ENCODE peak calls at places on chromosomes 5 and 9, in nine cellular contexts. W is GM23338; Y is GM23248; H is CD4-positive, CD25-positive, alpha-beta regulatory T cell; B is BJ; X is Peyer's patch; S is esophagus squamous epithelium; Z is CD8-positive, alpha-beta T cell; F is mammary epithelial cell. Q is an unnamed sample.

GRCh38 chr5:32710859-32711692 is at the start of gene NPR3:
- DNase-seq in Y (peak; percentile 89), H (peak; percentile 16), W (peak; percentile 27), S (no peak), F (no peak), B (no peak), Z (no peak), X (no peak), Q (peak; percentile 11)

GRCh38 chr5:10736808-10737207 is 24.2 kb downstream of the DAP start:
- DNase-seq in Y (no peak), F (no peak), H (no peak), X (no peak), W (no peak), B (no peak), Z (no peak), S (no peak), Q (no peak)

GRCh38 chr5:65816729-65817128 is 94.7 kb downstream of the NLN start:
- DNase-seq in Z (no peak), F (no peak), S (no peak), Y (no peak), H (no peak), X (no peak), B (no peak), W (no peak), Q (no peak)

GRCh38 chr5:60415443-60415842 is 284.5 kb downstream of the DEPDC1B start:
- DNase-seq in W (no peak), X (no peak), Z (no peak), S (no peak), F (no peak), B (no peak), H (no peak), Y (no peak), Q (no peak)

GRCh38 chr9:94950733-94951590 is 224.5 kb downstream of the AOPEP start:
- DNase-seq in Z (no peak), W (no peak), S (no peak), H (peak; percentile 65), F (no peak), X (no peak), Y (peak; percentile 10), B (no peak), Q (no peak)

GRCh38 chr5:133205649-133206048 is 153.8 kb downstream of the HSPA4 start:
- DNase-seq in Y (peak; percentile 32), F (no peak), S (no peak), B (no peak), Z (no peak), H (no peak), X (no peak), W (no peak), Q (no peak)

GRCh38 chr9:99406939-99407338 is 184.9 kb downstream of the SEC61B start:
- DNase-seq in Y (no peak), X (no peak), F (no peak), W (no peak), H (no peak), B (no peak), Z (no peak), S (no peak), Q (no peak)

GRCh38 chr5:40221796-40222195 is 457.9 kb upstream of the PTGER4 start:
- DNase-seq in B (peak; percentile 72), W (no peak), S (no peak), H (no peak), Y (peak; percentile 91), F (peak; percentile 80), X (no peak), Z (no peak), Q (peak; percentile 86)

GRCh38 chr5:61313960-61314681 is 17.9 kb upstream of the ZSWIM6 start:
- DNase-seq in Z (no peak), X (no peak), B (peak; percentile 52), S (no peak), Y (peak; percentile 90), W (no peak), F (peak; percentile 79), H (no peak), Q (peak; percentile 70)

GRCh38 chr5:69129413-69129812 is 35.6 kb downstream of the SLC30A5 start:
- DNase-seq in X (no peak), Y (peak; percentile 80), B (peak; percentile 30), Z (no peak), F (peak; percentile 12), S (no peak), W (no peak), H (no peak), Q (peak; percentile 14)

GRCh38 chr5:82538339-82539034 is 260.3 kb upstream of the RPS23 start:
- DNase-seq in X (no peak), H (no peak), Y (peak; percentile 21), F (no peak), W (no peak), B (peak; percentile 5), S (no peak), Z (no peak), Q (no peak)

GRCh38 chr5:31733365-31733764 is 94.4 kb downstream of the PDZD2 start:
- DNase-seq in W (no peak), Y (no peak), F (no peak), H (no peak), X (no peak), B (no peak), Z (no peak), S (no peak), Q (no peak)

GRCh38 chr9:98772364-98773155 is 23.8 kb downstream of the ANKS6 start:
- DNase-seq in H (no peak), X (no peak), W (no peak), Z (no peak), B (no peak), F (no peak), Y (no peak), S (no peak), Q (no peak)

GRCh38 chr5:65034029-65034781 is 265.5 kb downstream of the CWC27 start:
- DNase-seq in W (peak; percentile 20), X (no peak), Y (peak; percentile 28), H (no peak), Z (no peak), B (no peak), S (no peak), F (no peak), Q (no peak)

GRCh38 chr5:95644351-95645042 is 2.1 kb upstream of the RFESD start:
- DNase-seq in Y (peak; percentile 74), B (no peak), W (peak; percentile 87), X (no peak), H (peak; percentile 76), F (peak; percentile 56), S (no peak), Z (peak; percentile 36), Q (peak; percentile 50)

GRCh38 chr5:107676702-107677101 is 6.0 kb upstream of the EFNA5 start:
- DNase-seq in W (no peak), X (no peak), Y (no peak), B (no peak), Z (no peak), F (no peak), H (no peak), S (no peak), Q (no peak)

GRCh38 chr5:9832921-9833320 is 202.8 kb upstream of the TAS2R1 start:
- DNase-seq in F (no peak), W (peak; percentile 54), S (no peak), B (no peak), Z (no peak), X (no peak), Y (no peak), H (no peak), Q (no peak)

GRCh38 chr5:115418788-115419187 is 122.3 kb upstream of the CCDC112 start:
- DNase-seq in B (no peak), H (no peak), Y (no peak), Z (no peak), S (no peak), X (no peak), F (no peak), W (no peak), Q (no peak)

GRCh38 chr5:14681236-14681752 is 16.8 kb downstream of the OTULIN start:
- DNase-seq in W (no peak), B (no peak), X (no peak), Y (no peak), S (no peak), H (no peak), F (no peak), Z (no peak), Q (no peak)

GRCh38 chr5:1885777-1886633 is 3.3 kb upstream of the IRX4 start:
- DNase-seq in S (no peak), Y (no peak), W (peak; percentile 30), H (no peak), F (peak; percentile 44), Z (no peak), B (no peak), X (no peak), Q (no peak)
- H3K27me3 ChIP-seq in S (peaks cover 18% of the 10 kb centered on the region), Y (peaks cover 57% of the 10 kb centered on the region), W (peaks cover 94% of the 10 kb centered on the region), H (no peaks in the 10 kb centered on the region), F (no peaks in the 10 kb centered on the region), Z (no peaks in the 10 kb centered on the region), B (peaks cover 45% of the 10 kb centered on the region), X (peaks cover 55% of the 10 kb centered on the region), Q (no peaks in the 10 kb centered on the region)

GRCh38 chr9:124502711-124503702 is 4.2 kb downstream of the NR5A1 start:
- DNase-seq in F (no peak), Z (no peak), X (no peak), B (no peak), Y (peak; percentile 22), S (no peak), W (peak; percentile 74), H (no peak), Q (no peak)
- H3K27me3 ChIP-seq in F (peaks cover 37% of the 10 kb centered on the region), Z (peaks cover 13% of the 10 kb centered on the region), X (peaks cover 30% of the 10 kb centered on the region), B (peaks cover 57% of the 10 kb centered on the region), Y (peaks cover 50% of the 10 kb centered on the region), S (peaks cover 37% of the 10 kb centered on the region), W (peaks cover 62% of the 10 kb centered on the region), H (no peaks in the 10 kb centered on the region), Q (peaks cover 76% of the 10 kb centered on the region)

DNA sequence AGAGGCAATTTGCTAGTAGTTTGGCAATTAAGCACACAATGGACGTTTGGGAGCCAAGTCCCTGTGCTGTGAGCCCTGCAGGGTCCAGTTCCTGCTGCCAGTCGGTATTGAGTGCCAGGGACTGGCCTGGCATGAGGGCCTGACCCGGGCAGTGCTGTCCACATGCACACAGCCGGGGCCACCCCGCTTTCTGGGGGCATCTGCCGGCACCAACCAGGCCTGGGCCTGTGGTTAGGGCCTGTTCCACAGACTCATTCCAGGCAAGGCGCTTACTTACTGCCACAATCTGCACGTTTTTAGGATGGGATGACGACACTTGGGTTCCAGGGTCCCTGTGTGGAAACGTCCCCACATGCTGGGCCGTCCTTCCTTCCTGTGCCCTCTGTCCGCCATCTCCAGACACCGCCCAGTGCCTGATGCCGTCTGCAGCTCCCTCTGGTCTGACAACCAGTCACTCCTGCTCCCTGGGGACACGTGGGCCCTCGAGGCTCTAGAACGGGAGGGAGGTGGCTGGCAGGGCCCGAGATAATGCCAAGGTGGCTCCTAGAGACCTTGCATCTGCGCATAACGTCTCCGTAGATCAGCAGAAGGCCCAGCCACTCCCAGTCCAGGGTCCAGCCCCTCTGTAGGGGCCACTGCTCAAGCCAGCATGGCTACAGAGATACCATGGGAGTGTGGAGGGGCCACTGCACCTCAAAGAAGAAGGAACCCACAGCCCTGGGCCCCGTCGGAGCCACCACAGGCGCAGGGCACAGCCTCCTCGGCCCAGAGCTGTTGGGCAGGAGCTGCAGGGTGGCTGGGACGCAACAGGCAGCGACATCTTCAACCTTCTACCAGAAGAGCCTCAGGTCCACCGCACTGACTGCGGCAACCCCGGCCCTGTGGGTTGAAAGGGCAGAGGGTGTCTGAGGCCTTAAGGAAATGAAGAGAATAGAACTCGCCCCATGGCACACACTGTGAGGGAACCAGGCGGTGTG is 24.7 kb downstream of the SLC9A3 start:
- DNase-seq in F (no peak), S (no peak), X (no peak), Z (no peak), W (no peak), H (no peak), B (no peak), Y (no peak), Q (no peak)
- H3K27me3 ChIP-seq in F (peaks cover 7% of the 10 kb centered on the region), S (no peaks in the 10 kb centered on the region), X (no peaks in the 10 kb centered on the region), Z (no peaks in the 10 kb centered on the region), W (peaks cover 16% of the 10 kb centered on the region), H (no peaks in the 10 kb centered on the region), B (peaks cover 5% of the 10 kb centered on the region), Y (peaks cover 41% of the 10 kb centered on the region), Q (peaks cover 31% of the 10 kb centered on the region)

GRCh38 chr5:114363837-114364236 is 2.0 kb downstream of the KCNN2 start:
- DNase-seq in Y (no peak), Z (no peak), X (no peak), H (no peak), F (no peak), S (no peak), W (peak; percentile 49), B (no peak), Q (no peak)
- H3K27me3 ChIP-seq in Y (peaks cover 54% of the 10 kb centered on the region), Z (peaks cover 7% of the 10 kb centered on the region), X (peaks cover 35% of the 10 kb centered on the region), H (peaks cover 9% of the 10 kb centered on the region), F (peaks cover 37% of the 10 kb centered on the region), S (peaks cover 8% of the 10 kb centered on the region), W (peaks cover 14% of the 10 kb centered on the region), B (no peaks in the 10 kb centered on the region), Q (peaks cover 73% of the 10 kb centered on the region)

Q was measured in foreskin keratinocyte.